ENCODE peak calls at places on chromosomes 11 and 22, in six cellular contexts. H is GM20000; X is activated T-helper 1 cell treated with anti-CD3 and anti-CD28 coated beads, Interleukin-12 subunit alpha, Interleukin-12 subunit beta, Interleukin-2, Interleukin-4 antibody, amounts not matched to agents 30 ng/mL and 10 ng/mL and 1 ng/mL, durations not matched to agents 14 hours and 24 hours and 36 hours; G is GM03348; E is RPMI7951; R is glutamatergic neuron. M is an unnamed sample.

GRCh38 chr22:30874431-30875370 is 93.9 kb downstream of the MORC2 start:
- DNase-seq in H (no peak), X (no peak), G (no peak), E (no peak), R (no peak), M (no peak)

GRCh38 chr11:4025248-4025956 is 69.2 kb upstream of the RRM1 start:
- DNase-seq in H (no peak), X (no peak), G (peak), E (peak), R (no peak), M (no peak)

GRCh38 chr11:119683783-119684182 is 45.2 kb downstream of the NECTIN1 start:
- DNase-seq in H (no peak), X (no peak), G (no peak), E (no peak), R (no peak), M (no peak)

GRCh38 chr11:9831122-9831521 is 167.2 kb downstream of the SWAP70 start:
- DNase-seq in H (no peak), X (no peak), G (no peak), E (no peak), R (no peak), M (no peak)

GRCh38 chr11:8766993-8767374 is 84.4 kb downstream of the RPL27A start:
- DNase-seq in H (no peak), X (no peak), G (peak), E (no peak), R (no peak), M (peak)

GRCh38 chr11:47161134-47161854 is 15.4 kb downstream of the ARFGAP2 start:
- DNase-seq in H (peak), X (peak), G (peak), E (peak), R (peak), M (peak)

GRCh38 chr22:43567691-43568308 is 156.0 kb downstream of the MPPED1 start:
- DNase-seq in H (no peak), X (no peak), G (no peak), E (no peak), R (no peak), M (no peak)

GRCh38 chr11:9922806-9923205 is 258.9 kb downstream of the SWAP70 start:
- DNase-seq in H (no peak), X (no peak), G (peak), E (peak), R (no peak), M (no peak)

GRCh38 chr22:41140365-41140957 is 48.1 kb downstream of the EP300 start:
- DNase-seq in H (no peak), X (no peak), G (no peak), E (no peak), R (no peak), M (no peak)

GRCh38 chr11:2737876-2738275 is 38.1 kb upstream of the KCNQ1OT1 start:
- DNase-seq in H (no peak), X (no peak), G (peak), E (peak), R (no peak), M (no peak)